ENCODE peak calls at places on chromosomes 11 and 22, in six cellular contexts. G is stimulated activated CD4-positive, alpha-beta T cell treated with anti-CD3 and anti-CD28 coated beads, Interleukin-4, amount 100 ng/mL, for 1 hour; I is CD8-positive, alpha-beta memory T cell; J is B cell; N is activated T-cell treated with anti-CD3 and anti-CD28 coated beads for 1 hour; M is IMR-90. H is an unnamed sample.
A peak's percentile ranks its signal among the peaks of the same experiment; 100 is the strongest.

GRCh38 chr22:32720924-32721323 is 80.6 kb upstream of the TIMP3 start:
- DNase-seq in M (peak; percentile 62), J (no peak), G (no peak), N (no peak), I (no peak), H (no peak)

GRCh38 chr22:40720538-40721256 is 41.4 kb downstream of the MCHR1 start:
- DNase-seq in G (no peak), N (no peak), M (peak; percentile 49), J (no peak), I (no peak), H (no peak)

GRCh38 chr11:118338637-118339061 is 3.9 kb downstream of the CD3D start:
- DNase-seq in J (peak; percentile 36), I (peak; percentile 81), G (peak; percentile 77), M (no peak), N (peak; percentile 78), H (no peak)

GRCh38 chr11:81070948-81071347 is 1630.1 kb upstream of the TENM4 start:
- DNase-seq in J (no peak), M (no peak), N (no peak), I (no peak), G (no peak), H (no peak)

GRCh38 chr11:88494857-88495256 is 157.3 kb upstream of the CTSC start:
- DNase-seq in J (no peak), N (no peak), I (no peak), M (no peak), G (no peak), H (no peak)

GRCh38 chr11:9716275-9717039 is 52.6 kb downstream of the SWAP70 start:
- DNase-seq in M (peak; percentile 83), G (no peak), J (peak; percentile 66), I (no peak), N (no peak), H (no peak)

GRCh38 chr11:87256694-87257340 is 219.1 kb downstream of the TMEM135 start:
- DNase-seq in J (no peak), I (no peak), G (no peak), M (peak; percentile 41), N (no peak), H (no peak)

GRCh38 chr22:49936973-49937757 is 18.7 kb downstream of the CRELD2 start:
- DNase-seq in J (no peak), I (no peak), M (no peak), N (no peak), G (no peak), H (no peak)

GRCh38 chr11:129976371-129976770 is 26.3 kb downstream of the PRDM10 start:
- DNase-seq in G (no peak), M (no peak), N (no peak), I (no peak), J (no peak), H (no peak)

GRCh38 chr11:128463386-128463829 is 124.0 kb downstream of the ETS1 start:
- DNase-seq in M (peak; percentile 99), G (no peak), J (no peak), I (no peak), N (no peak), H (no peak)

H was measured in omental fat pad.